ENCODE peak calls at places on chromosomes 7 and 10, in seven cellular contexts. One of them, this sample, is unnamed.
A peak's percentile ranks its signal among the peaks of the same experiment; 100 is the strongest.

GRCh38 chr7:55160539-55160938 is 141.7 kb downstream of the EGFR start:
- DNase-seq in immature natural killer cell: no peak
- DNase-seq in hepatic stellate cell: peak; percentile 70
- DNase-seq in NCI-H1092: no peak
- DNase-seq in endothelial cell: no peak
- DNase-seq in dermis blood vessel endothelial cell: peak; percentile 56
- DNase-seq in Right ventricle myocardium superior: no peak
- DNase-seq in this sample: no peak

GRCh38 chr10:93600861-93601773 is at the start of gene RBP4:
- DNase-seq in hepatic stellate cell: no peak
- DNase-seq in Right ventricle myocardium superior: no peak
- DNase-seq in NCI-H1092: no peak
- DNase-seq in dermis blood vessel endothelial cell: peak; percentile 47
- DNase-seq in endothelial cell: peak; percentile 26
- DNase-seq in immature natural killer cell: no peak
- DNase-seq in this sample: no peak

GRCh38 chr7:106206826-106207541 is 77.8 kb downstream of the NAMPT start:
- DNase-seq in hepatic stellate cell: no peak
- DNase-seq in dermis blood vessel endothelial cell: no peak
- DNase-seq in endothelial cell: no peak
- DNase-seq in Right ventricle myocardium superior: peak; percentile 46
- DNase-seq in immature natural killer cell: no peak
- DNase-seq in NCI-H1092: no peak
- DNase-seq in this sample: no peak

GRCh38 chr7:142908921-142909870 is 23.7 kb upstream of the TRPV6 start:
- DNase-seq in NCI-H1092: no peak
- DNase-seq in dermis blood vessel endothelial cell: peak; percentile 31
- DNase-seq in endothelial cell: peak; percentile 12
- DNase-seq in hepatic stellate cell: no peak
- DNase-seq in Right ventricle myocardium superior: no peak
- DNase-seq in immature natural killer cell: no peak
- DNase-seq in this sample: peak; percentile 58

GRCh38 chr10:73058057-73058591 is 38.5 kb downstream of the P4HA1 start:
- DNase-seq in dermis blood vessel endothelial cell: no peak
- DNase-seq in hepatic stellate cell: no peak
- DNase-seq in immature natural killer cell: no peak
- DNase-seq in endothelial cell: no peak
- DNase-seq in Right ventricle myocardium superior: no peak
- DNase-seq in NCI-H1092: no peak
- DNase-seq in this sample: no peak

GRCh38 chr7:130486114-130486962 is 5.5 kb upstream of the MEST start:
- DNase-seq in Right ventricle myocardium superior: peak; percentile 66
- DNase-seq in dermis blood vessel endothelial cell: peak; percentile 70
- DNase-seq in hepatic stellate cell: no peak
- DNase-seq in endothelial cell: peak; percentile 83
- DNase-seq in immature natural killer cell: peak; percentile 35
- DNase-seq in NCI-H1092: peak; percentile 64
- DNase-seq in this sample: peak; percentile 58

GRCh38 chr7:50142421-50143113 is 49.5 kb upstream of the ZPBP start:
- DNase-seq in Right ventricle myocardium superior: no peak
- DNase-seq in immature natural killer cell: peak; percentile 43
- DNase-seq in dermis blood vessel endothelial cell: peak; percentile 56
- DNase-seq in hepatic stellate cell: no peak
- DNase-seq in NCI-H1092: peak; percentile 5
- DNase-seq in endothelial cell: no peak
- DNase-seq in this sample: peak; percentile 55

GRCh38 chr7:132351858-132352539 is 224.3 kb downstream of the PLXNA4 start:
- DNase-seq in NCI-H1092: no peak
- DNase-seq in dermis blood vessel endothelial cell: no peak
- DNase-seq in immature natural killer cell: no peak
- DNase-seq in Right ventricle myocardium superior: no peak
- DNase-seq in hepatic stellate cell: no peak
- DNase-seq in endothelial cell: no peak
- DNase-seq in this sample: no peak

GRCh38 chr7:44180631-44181030 is 8.6 kb downstream of the GCK start:
- DNase-seq in immature natural killer cell: no peak
- DNase-seq in hepatic stellate cell: no peak
- DNase-seq in endothelial cell: no peak
- DNase-seq in NCI-H1092: no peak
- DNase-seq in dermis blood vessel endothelial cell: no peak
- DNase-seq in Right ventricle myocardium superior: no peak
- DNase-seq in this sample: no peak

GRCh38 chr7:4274286-4274685 is 407.8 kb upstream of the FOXK1 start:
- DNase-seq in hepatic stellate cell: no peak
- DNase-seq in immature natural killer cell: no peak
- DNase-seq in endothelial cell: no peak
- DNase-seq in dermis blood vessel endothelial cell: no peak
- DNase-seq in NCI-H1092: no peak
- DNase-seq in Right ventricle myocardium superior: no peak
- DNase-seq in this sample: no peak

GRCh38 chr7:80623465-80624252 is 14.8 kb upstream of the CD36 start:
- DNase-seq in immature natural killer cell: no peak
- DNase-seq in hepatic stellate cell: no peak
- DNase-seq in Right ventricle myocardium superior: no peak
- DNase-seq in dermis blood vessel endothelial cell: no peak
- DNase-seq in NCI-H1092: no peak
- DNase-seq in endothelial cell: no peak
- DNase-seq in this sample: no peak

GRCh38 chr7:142771353-142771723 is 568 bp downstream of the PRSS2 start:
- DNase-seq in NCI-H1092: no peak
- DNase-seq in Right ventricle myocardium superior: no peak
- DNase-seq in endothelial cell: no peak
- DNase-seq in immature natural killer cell: no peak
- DNase-seq in hepatic stellate cell: no peak
- DNase-seq in dermis blood vessel endothelial cell: no peak
- DNase-seq in this sample: no peak

GRCh38 chr7:14184292-14184864 is 194.9 kb upstream of the ETV1 start:
- DNase-seq in hepatic stellate cell: no peak
- DNase-seq in endothelial cell: no peak
- DNase-seq in NCI-H1092: no peak
- DNase-seq in Right ventricle myocardium superior: no peak
- DNase-seq in dermis blood vessel endothelial cell: no peak
- DNase-seq in immature natural killer cell: no peak
- DNase-seq in this sample: no peak

GRCh38 chr7:142485617-142486226 is 227.9 kb upstream of the PRSS58 start:
- DNase-seq in immature natural killer cell: no peak
- DNase-seq in hepatic stellate cell: no peak
- DNase-seq in Right ventricle myocardium superior: no peak
- DNase-seq in endothelial cell: peak; percentile 36
- DNase-seq in NCI-H1092: no peak
- DNase-seq in dermis blood vessel endothelial cell: peak; percentile 40
- DNase-seq in this sample: peak; percentile 77

GRCh38 chr7:27555670-27556069 is 107.0 kb downstream of the HIBADH start:
- DNase-seq in Right ventricle myocardium superior: no peak
- DNase-seq in immature natural killer cell: no peak
- DNase-seq in hepatic stellate cell: no peak
- DNase-seq in endothelial cell: no peak
- DNase-seq in dermis blood vessel endothelial cell: no peak
- DNase-seq in NCI-H1092: no peak
- DNase-seq in this sample: no peak

GRCh38 chr7:142866361-142867096 is 11.7 kb downstream of the EPHB6 start:
- DNase-seq in Right ventricle myocardium superior: no peak
- DNase-seq in hepatic stellate cell: no peak
- DNase-seq in NCI-H1092: no peak
- DNase-seq in endothelial cell: peak; percentile 66
- DNase-seq in dermis blood vessel endothelial cell: peak; percentile 55
- DNase-seq in immature natural killer cell: no peak
- DNase-seq in this sample: peak; percentile 75

GRCh38 chr7:14806886-14807285 is 95.7 kb downstream of the DGKB start:
- DNase-seq in NCI-H1092: no peak
- DNase-seq in immature natural killer cell: no peak
- DNase-seq in endothelial cell: no peak
- DNase-seq in dermis blood vessel endothelial cell: no peak
- DNase-seq in hepatic stellate cell: peak; percentile 10
- DNase-seq in Right ventricle myocardium superior: no peak
- DNase-seq in this sample: no peak

GRCh38 chr10:101558206-101558605 is 29.9 kb downstream of the POLL start:
- DNase-seq in hepatic stellate cell: no peak
- DNase-seq in Right ventricle myocardium superior: no peak
- DNase-seq in dermis blood vessel endothelial cell: no peak
- DNase-seq in immature natural killer cell: no peak
- DNase-seq in endothelial cell: no peak
- DNase-seq in NCI-H1092: no peak
- DNase-seq in this sample: no peak

GRCh38 chr10:125095776-125096175 is 64.6 kb downstream of the CTBP2 start:
- DNase-seq in hepatic stellate cell: no peak
- DNase-seq in endothelial cell: no peak
- DNase-seq in dermis blood vessel endothelial cell: no peak
- DNase-seq in Right ventricle myocardium superior: no peak
- DNase-seq in immature natural killer cell: no peak
- DNase-seq in NCI-H1092: no peak
- DNase-seq in this sample: no peak

GRCh38 chr10:30435068-30435422 is 1.1 kb downstream of the MAP3K8 start:
- DNase-seq in endothelial cell: no peak
- DNase-seq in dermis blood vessel endothelial cell: peak; percentile 47
- DNase-seq in immature natural killer cell: peak; percentile 36
- DNase-seq in hepatic stellate cell: peak; percentile 21
- DNase-seq in NCI-H1092: no peak
- DNase-seq in Right ventricle myocardium superior: peak; percentile 57
- DNase-seq in this sample: no peak

GRCh38 chr7:57867884-57868701 is 418.1 kb downstream of the ZNF716 start:
- DNase-seq in dermis blood vessel endothelial cell: no peak
- DNase-seq in immature natural killer cell: no peak
- DNase-seq in NCI-H1092: peak; percentile 54
- DNase-seq in endothelial cell: no peak
- DNase-seq in hepatic stellate cell: no peak
- DNase-seq in Right ventricle myocardium superior: peak; percentile 42
- DNase-seq in this sample: peak; percentile 1

GRCh38 chr10:101367569-101368453 is 13.8 kb downstream of the BTRC start:
- DNase-seq in dermis blood vessel endothelial cell: peak; percentile 90
- DNase-seq in NCI-H1092: no peak
- DNase-seq in hepatic stellate cell: peak; percentile 31
- DNase-seq in immature natural killer cell: no peak
- DNase-seq in Right ventricle myocardium superior: no peak
- DNase-seq in endothelial cell: no peak
- DNase-seq in this sample: peak; percentile 28

GRCh38 chr7:102050864-102051460 is 233.5 kb downstream of the CUX1 start:
- DNase-seq in dermis blood vessel endothelial cell: no peak
- DNase-seq in NCI-H1092: no peak
- DNase-seq in immature natural killer cell: no peak
- DNase-seq in endothelial cell: no peak
- DNase-seq in hepatic stellate cell: no peak
- DNase-seq in Right ventricle myocardium superior: no peak
- DNase-seq in this sample: no peak

GRCh38 chr10:15344876-15345285 is 26.2 kb downstream of the FAM171A1 start:
- DNase-seq in hepatic stellate cell: no peak
- DNase-seq in dermis blood vessel endothelial cell: peak; percentile 90
- DNase-seq in NCI-H1092: no peak
- DNase-seq in immature natural killer cell: no peak
- DNase-seq in Right ventricle myocardium superior: no peak
- DNase-seq in endothelial cell: no peak
- DNase-seq in this sample: peak; percentile 62